ENCODE peak calls at places on chromosomes 2 and 18, in seven cellular contexts. One of them, this sample, is unnamed.

GRCh38 chr2:65536596-65536995 is 104.2 kb upstream of the SPRED2 start:
- DNase-seq in AG09309: no peak
- DNase-seq in upper lobe of right lung: no peak
- DNase-seq in AG09319: no peak
- DNase-seq in Calu3: no peak
- DNase-seq in GM10248: peak; percentile 67
- DNase-seq in endothelial cell: no peak
- DNase-seq in this sample: no peak

GRCh38 chr2:96353606-96354095 is 18.1 kb downstream of the NCAPH start:
- DNase-seq in AG09309: no peak
- DNase-seq in upper lobe of right lung: no peak
- DNase-seq in AG09319: peak; percentile 19
- DNase-seq in Calu3: no peak
- DNase-seq in GM10248: no peak
- DNase-seq in endothelial cell: no peak
- DNase-seq in this sample: no peak

GRCh38 chr18:63799164-63799563 is 23.9 kb downstream of the SERPINB7 start:
- DNase-seq in AG09309: no peak
- DNase-seq in upper lobe of right lung: no peak
- DNase-seq in AG09319: no peak
- DNase-seq in Calu3: no peak
- DNase-seq in GM10248: no peak
- DNase-seq in endothelial cell: no peak
- DNase-seq in this sample: no peak

GRCh38 chr18:67433971-67434370 is 82.5 kb downstream of the DSEL start:
- DNase-seq in AG09309: no peak
- DNase-seq in upper lobe of right lung: no peak
- DNase-seq in AG09319: no peak
- DNase-seq in Calu3: no peak
- DNase-seq in GM10248: no peak
- DNase-seq in endothelial cell: no peak
- DNase-seq in this sample: no peak

GRCh38 chr2:211494085-211494484 is 937.7 kb downstream of the CPS1 start:
- DNase-seq in AG09309: no peak
- DNase-seq in upper lobe of right lung: no peak
- DNase-seq in AG09319: no peak
- DNase-seq in Calu3: no peak
- DNase-seq in GM10248: no peak
- DNase-seq in endothelial cell: no peak
- DNase-seq in this sample: no peak

GRCh38 chr2:133862400-133862977 is 294.2 kb upstream of the NCKAP5 start:
- DNase-seq in AG09309: no peak
- DNase-seq in upper lobe of right lung: no peak
- DNase-seq in AG09319: no peak
- DNase-seq in Calu3: no peak
- DNase-seq in GM10248: no peak
- DNase-seq in endothelial cell: no peak
- DNase-seq in this sample: no peak

GRCh38 chr2:27262379-27263286 is at the start of gene SLC30A3:
- DNase-seq in AG09309: no peak
- DNase-seq in upper lobe of right lung: peak; percentile 86
- DNase-seq in AG09319: no peak
- DNase-seq in Calu3: peak; percentile 53
- DNase-seq in GM10248: peak; percentile 90
- DNase-seq in endothelial cell: peak; percentile 33
- DNase-seq in this sample: peak; percentile 68

GRCh38 chr18:33871363-33872025 is 293.5 kb downstream of the ASXL3 start:
- DNase-seq in AG09309: no peak
- DNase-seq in upper lobe of right lung: no peak
- DNase-seq in AG09319: no peak
- DNase-seq in Calu3: no peak
- DNase-seq in GM10248: no peak
- DNase-seq in endothelial cell: no peak
- DNase-seq in this sample: no peak

GRCh38 chr2:235059161-235059560 is 107.3 kb downstream of the SH3BP4 start:
- DNase-seq in AG09309: peak; percentile 17
- DNase-seq in upper lobe of right lung: no peak
- DNase-seq in AG09319: no peak
- DNase-seq in Calu3: no peak
- DNase-seq in GM10248: no peak
- DNase-seq in endothelial cell: no peak
- DNase-seq in this sample: no peak

GRCh38 chr2:160224060-160224459 is 24.0 kb upstream of the ITGB6 start:
- DNase-seq in AG09309: peak; percentile 89
- DNase-seq in upper lobe of right lung: no peak
- DNase-seq in AG09319: no peak
- DNase-seq in Calu3: peak; percentile 59
- DNase-seq in GM10248: peak; percentile 79
- DNase-seq in endothelial cell: no peak
- DNase-seq in this sample: peak; percentile 43

GRCh38 chr2:72153026-72153791 is 5.5 kb upstream of the CYP26B1 start:
- DNase-seq in AG09309: no peak
- DNase-seq in upper lobe of right lung: peak; percentile 54
- DNase-seq in AG09319: no peak
- DNase-seq in Calu3: no peak
- DNase-seq in GM10248: no peak
- DNase-seq in endothelial cell: no peak
- DNase-seq in this sample: no peak

GRCh38 chr2:98085649-98086048 is 1.3 kb upstream of the VWA3B start:
- DNase-seq in AG09309: no peak
- DNase-seq in upper lobe of right lung: no peak
- DNase-seq in AG09319: no peak
- DNase-seq in Calu3: no peak
- DNase-seq in GM10248: no peak
- DNase-seq in endothelial cell: no peak
- DNase-seq in this sample: no peak

GRCh38 chr2:98087447-98088065 is 589 bp downstream of the VWA3B start:
- DNase-seq in AG09309: no peak
- DNase-seq in upper lobe of right lung: no peak
- DNase-seq in AG09319: no peak
- DNase-seq in Calu3: no peak
- DNase-seq in GM10248: no peak
- DNase-seq in endothelial cell: no peak
- DNase-seq in this sample: no peak

GRCh38 chr2:98086491-98087446 is at the start of gene VWA3B:
- DNase-seq in AG09309: no peak
- DNase-seq in upper lobe of right lung: peak; percentile 87
- DNase-seq in AG09319: no peak
- DNase-seq in Calu3: peak; percentile 92
- DNase-seq in GM10248: peak; percentile 89
- DNase-seq in endothelial cell: peak; percentile 78
- DNase-seq in this sample: peak; percentile 57

GRCh38 chr2:98084869-98085238 is 2.1 kb upstream of the VWA3B start:
- DNase-seq in AG09309: no peak
- DNase-seq in upper lobe of right lung: no peak
- DNase-seq in AG09319: no peak
- DNase-seq in Calu3: no peak
- DNase-seq in GM10248: no peak
- DNase-seq in endothelial cell: no peak
- DNase-seq in this sample: no peak

GRCh38 chr2:98084151-98084868 is 2.7 kb upstream of the VWA3B start:
- DNase-seq in AG09309: no peak
- DNase-seq in upper lobe of right lung: no peak
- DNase-seq in AG09319: no peak
- DNase-seq in Calu3: no peak
- DNase-seq in GM10248: no peak
- DNase-seq in endothelial cell: no peak
- DNase-seq in this sample: peak; percentile 4
- TF ChIP-seq CTCF in AG09309: no peak
- TF ChIP-seq CTCF in upper lobe of right lung: no peak
- TF ChIP-seq CTCF in AG09319: no peak
- TF ChIP-seq CTCF in Calu3: no peak
- TF ChIP-seq CTCF in GM10248: no peak
- TF ChIP-seq CTCF in endothelial cell: no peak
- TF ChIP-seq CTCF in this sample: no peak

DNA sequence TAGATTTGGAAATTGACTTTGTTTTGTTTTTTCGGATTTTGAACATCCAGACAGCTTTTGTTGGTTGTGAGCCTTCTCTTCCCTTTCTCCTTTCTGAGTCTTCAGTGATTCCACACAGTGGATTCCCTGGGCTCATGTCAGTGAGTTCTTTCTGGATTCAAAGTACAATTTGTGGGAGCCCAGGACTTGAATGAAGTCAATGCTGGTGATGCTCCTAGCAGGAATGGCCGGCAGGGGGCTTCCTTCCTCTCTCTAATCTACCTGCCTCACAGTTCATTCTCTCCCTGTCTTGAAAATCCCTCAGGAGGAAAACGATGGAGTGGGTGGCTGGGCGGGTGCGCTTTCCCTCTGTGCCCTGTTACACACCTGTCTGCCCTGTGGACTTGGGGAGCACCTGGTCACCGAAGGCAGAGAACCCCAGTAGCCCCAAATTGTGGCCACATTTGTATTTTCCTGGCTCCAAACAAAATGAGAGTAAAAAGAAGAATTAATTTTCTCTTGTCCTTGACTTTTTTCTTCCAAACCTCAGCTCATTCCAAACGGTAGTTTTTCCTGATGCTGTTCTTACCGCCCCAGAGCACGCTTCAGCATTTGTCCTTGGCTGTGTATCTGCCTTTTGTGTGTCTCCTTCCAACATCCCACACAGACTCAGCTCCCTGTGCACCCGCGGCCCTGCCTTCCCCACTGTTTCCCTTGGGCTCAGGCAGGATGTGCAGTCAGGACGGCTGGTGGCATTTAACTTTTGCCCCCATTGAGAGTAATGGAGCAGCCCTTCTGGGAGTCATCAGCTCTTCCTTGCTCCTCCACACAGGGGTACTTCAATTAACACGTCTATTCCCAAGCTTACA is 86.6 kb downstream of the MARCO start:
- DNase-seq in AG09309: peak; percentile 5
- DNase-seq in upper lobe of right lung: peak; percentile 75
- DNase-seq in AG09319: no peak
- DNase-seq in Calu3: peak; percentile 75
- DNase-seq in GM10248: peak; percentile 45
- DNase-seq in endothelial cell: peak; percentile 54
- DNase-seq in this sample: peak; percentile 25
- TF ChIP-seq CTCF in AG09309: peak; percentile 70
- TF ChIP-seq CTCF in upper lobe of right lung: peak; percentile 44
- TF ChIP-seq CTCF in AG09319: peak; percentile 50
- TF ChIP-seq CTCF in Calu3: peak; percentile 74
- TF ChIP-seq CTCF in GM10248: peak; percentile 36
- TF ChIP-seq CTCF in endothelial cell: peak; percentile 61
- TF ChIP-seq CTCF in this sample: no peak

DNA sequence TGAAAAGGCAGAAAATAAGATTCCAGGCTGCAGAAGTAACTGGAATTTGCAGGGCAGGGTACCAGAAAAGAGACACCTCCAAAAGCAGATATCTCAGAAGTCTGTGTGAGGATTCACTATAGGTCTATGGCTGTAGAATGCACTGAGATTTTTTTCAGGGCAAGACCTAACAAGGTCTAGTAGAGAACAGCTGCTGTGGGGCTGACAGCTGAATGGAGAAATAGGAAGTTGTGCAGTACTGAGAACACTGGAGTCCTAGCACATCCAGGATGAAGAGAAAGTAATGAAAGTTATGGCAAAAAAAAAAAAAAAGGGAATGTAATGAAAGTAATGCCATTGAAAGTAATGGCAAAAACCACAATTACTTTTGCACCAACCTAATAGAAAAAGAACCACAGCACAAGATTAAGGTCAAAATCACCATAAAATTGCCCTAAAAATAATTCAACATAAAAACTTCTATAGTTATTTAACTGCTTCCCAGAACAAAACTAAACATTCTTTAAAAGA is 57.3 kb downstream of the CPO start:
- DNase-seq in AG09309: no peak
- DNase-seq in upper lobe of right lung: no peak
- DNase-seq in AG09319: no peak
- DNase-seq in Calu3: no peak
- DNase-seq in GM10248: no peak
- DNase-seq in endothelial cell: no peak
- DNase-seq in this sample: no peak
- TF ChIP-seq CTCF in AG09309: no peak
- TF ChIP-seq CTCF in upper lobe of right lung: no peak
- TF ChIP-seq CTCF in AG09319: no peak
- TF ChIP-seq CTCF in Calu3: no peak
- TF ChIP-seq CTCF in GM10248: no peak
- TF ChIP-seq CTCF in endothelial cell: no peak
- TF ChIP-seq CTCF in this sample: no peak

DNA sequence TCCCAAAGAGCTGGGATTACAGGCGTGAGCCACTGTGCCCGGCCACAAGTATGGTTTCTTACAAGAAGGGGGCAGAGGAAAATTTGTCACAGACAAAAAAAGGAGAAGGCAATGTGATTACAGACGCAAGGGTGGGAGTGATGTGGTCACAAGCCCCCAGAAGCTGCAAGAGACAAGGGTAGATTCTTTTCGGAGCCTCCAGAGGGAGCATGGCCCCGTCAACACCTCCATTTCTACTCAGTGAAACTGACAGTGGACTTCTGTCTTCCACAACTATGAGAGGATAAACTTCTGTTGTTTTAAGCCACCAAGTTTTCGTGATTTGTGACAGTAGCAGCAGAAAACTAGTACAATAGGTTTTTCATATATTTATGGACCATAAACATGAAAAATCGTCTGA is 2.1 kb upstream of the TCF7L1 start:
- DNase-seq in AG09309: no peak
- DNase-seq in upper lobe of right lung: no peak
- DNase-seq in AG09319: no peak
- DNase-seq in Calu3: no peak
- DNase-seq in GM10248: no peak
- DNase-seq in endothelial cell: peak; percentile 34
- DNase-seq in this sample: peak; percentile 24
- TF ChIP-seq CTCF in AG09309: peak; percentile 69
- TF ChIP-seq CTCF in upper lobe of right lung: peak; percentile 51
- TF ChIP-seq CTCF in AG09319: peak; percentile 62
- TF ChIP-seq CTCF in Calu3: no peak
- TF ChIP-seq CTCF in GM10248: peak; percentile 12
- TF ChIP-seq CTCF in endothelial cell: no peak
- TF ChIP-seq CTCF in this sample: peak; percentile 22

GRCh38 chr18:48896326-48896874 is 54.4 kb downstream of the SMAD7 start:
- DNase-seq in AG09309: no peak
- DNase-seq in upper lobe of right lung: no peak
- DNase-seq in AG09319: no peak
- DNase-seq in Calu3: no peak
- DNase-seq in GM10248: no peak
- DNase-seq in endothelial cell: no peak
- DNase-seq in this sample: no peak

GRCh38 chr18:48894799-48895346 is 55.9 kb downstream of the SMAD7 start:
- DNase-seq in AG09309: no peak
- DNase-seq in upper lobe of right lung: no peak
- DNase-seq in AG09319: no peak
- DNase-seq in Calu3: no peak
- DNase-seq in GM10248: no peak
- DNase-seq in endothelial cell: no peak
- DNase-seq in this sample: no peak

GRCh38 chr18:48897531-48897930 is 53.2 kb downstream of the SMAD7 start:
- DNase-seq in AG09309: no peak
- DNase-seq in upper lobe of right lung: no peak
- DNase-seq in AG09319: no peak
- DNase-seq in Calu3: no peak
- DNase-seq in GM10248: no peak
- DNase-seq in endothelial cell: no peak
- DNase-seq in this sample: no peak

GRCh38 chr18:48898521-48898920 is 52.2 kb downstream of the SMAD7 start:
- DNase-seq in AG09309: no peak
- DNase-seq in upper lobe of right lung: no peak
- DNase-seq in AG09319: no peak
- DNase-seq in Calu3: no peak
- DNase-seq in GM10248: no peak
- DNase-seq in endothelial cell: no peak
- DNase-seq in this sample: no peak

GRCh38 chr18:48896875-48897511 is 53.8 kb downstream of the SMAD7 start:
- DNase-seq in AG09309: no peak
- DNase-seq in upper lobe of right lung: peak; percentile 88
- DNase-seq in AG09319: no peak
- DNase-seq in Calu3: peak; percentile 65
- DNase-seq in GM10248: peak; percentile 73
- DNase-seq in endothelial cell: peak; percentile 45
- DNase-seq in this sample: peak; percentile 75
- TF ChIP-seq CTCF in AG09309: no peak
- TF ChIP-seq CTCF in upper lobe of right lung: no peak
- TF ChIP-seq CTCF in AG09319: no peak
- TF ChIP-seq CTCF in Calu3: peak; percentile 15
- TF ChIP-seq CTCF in GM10248: peak; percentile 39
- TF ChIP-seq CTCF in endothelial cell: no peak
- TF ChIP-seq CTCF in this sample: no peak